ENCODE peak calls at places on chromosomes 1 and 21, in five cellular contexts. G, Z, R, H and W are unnamed samples.

GRCh38 chr1:231162300-231162969 is 577 bp downstream of the TRIM67 start:
- DNase-seq in G (no peak), R (no peak), H (no peak), Z (peak; percentile 56), W (peak; percentile 55)

GRCh38 chr1:205066221-205066818 is 17.9 kb downstream of the TMEM81 start:
- DNase-seq in Z (no peak), G (no peak), R (no peak), H (no peak), W (no peak)

GRCh38 chr1:222777977-222778376 is 36.9 kb upstream of the DISP1 start:
- DNase-seq in H (no peak), R (no peak), Z (no peak), G (no peak), W (no peak)

GRCh38 chr1:109193653-109194590 is 19.8 kb upstream of the SARS1 start:
- DNase-seq in Z (peak; percentile 58), G (no peak), H (no peak), R (no peak), W (peak; percentile 55)

GRCh38 chr1:201850053-201850397 is 21.1 kb downstream of the IPO9 start:
- DNase-seq in R (peak; percentile 49), H (no peak), Z (no peak), G (no peak), W (no peak)

GRCh38 chr1:185096531-185096930 is 51.2 kb downstream of the RNF2 start:
- DNase-seq in G (no peak), R (no peak), H (no peak), Z (no peak), W (no peak)

GRCh38 chr1:68174173-68175113 is 57.9 kb downstream of the WLS start:
- DNase-seq in R (peak; percentile 87), H (peak; percentile 72), Z (peak; percentile 4), G (peak; percentile 42), W (peak; percentile 44)

GRCh38 chr21:25639922-25640670 is 1.0 kb downstream of the JAM2 start:
- DNase-seq in Z (peak; percentile 78), H (no peak), G (peak; percentile 38), R (no peak), W (no peak)

GRCh38 chr1:22184892-22185612 is 42.2 kb upstream of the WNT4 start:
- DNase-seq in H (no peak), R (no peak), G (no peak), Z (peak; percentile 97), W (peak; percentile 65)

GRCh38 chr1:187051618-187052232 is 223.0 kb downstream of the PLA2G4A start:
- DNase-seq in H (peak; percentile 15), R (peak; percentile 14), G (no peak), Z (peak; percentile 51), W (no peak)

GRCh38 chr1:105004515-105004914 is 1254.8 kb downstream of the AMY1C start:
- DNase-seq in G (no peak), H (no peak), Z (no peak), R (no peak), W (no peak)

GRCh38 chr1:44515416-44515815 is 110.4 kb downstream of the RNF220 start:
- DNase-seq in Z (no peak), R (no peak), H (no peak), G (no peak), W (no peak)